ENCODE peak calls at places on chromosomes 3 and 15, in four cellular contexts. Y, S, O and D are unnamed samples.

GRCh38 chr3:182979103-182979697 is 1.1 kb downstream of the DCUN1D1 start:
- DNase-seq in O (no peak), Y (peak), S (no peak), D (no peak)

GRCh38 chr3:13891492-13892073 is 11.7 kb upstream of the WNT7A start:
- DNase-seq in S (peak), Y (peak), O (no peak), D (no peak)

GRCh38 chr15:60399931-60400330 is 2.1 kb upstream of the ANXA2 start:
- DNase-seq in O (no peak), Y (no peak), S (no peak), D (no peak)

GRCh38 chr15:99115300-99116215 is 10.7 kb downstream of the SYNM start:
- DNase-seq in S (no peak), Y (no peak), O (no peak), D (no peak)

GRCh38 chr3:42094128-42094527 is 3.0 kb downstream of the TRAK1 start:
- DNase-seq in O (no peak), Y (no peak), S (no peak), D (no peak)

GRCh38 chr3:102354818-102355515 is 79.8 kb upstream of the ZPLD1 start:
- DNase-seq in Y (no peak), O (no peak), S (peak), D (no peak)

GRCh38 chr15:82146990-82147461 is 101.2 kb upstream of the MEX3B start:
- DNase-seq in S (peak), O (no peak), Y (no peak), D (no peak)

GRCh38 chr3:194604837-194605236 is 28.4 kb downstream of the TMEM44 start:
- DNase-seq in Y (peak), O (no peak), S (no peak), D (no peak)

GRCh38 chr15:76968310-76968709 is 26.6 kb upstream of the PSTPIP1 start:
- DNase-seq in S (peak), Y (no peak), O (no peak), D (no peak)

GRCh38 chr3:27675287-27675686 is 46.8 kb downstream of the EOMES start:
- DNase-seq in S (no peak), O (no peak), Y (no peak), D (no peak)

GRCh38 chr15:80140909-80141308 is 11.9 kb upstream of the FAH start:
- DNase-seq in S (no peak), Y (no peak), O (no peak), D (no peak)

GRCh38 chr3:174538116-174538515 is 321.0 kb upstream of the NAALADL2 start:
- DNase-seq in S (no peak), Y (no peak), O (no peak), D (no peak)

GRCh38 chr15:29613951-29614382 is 208.3 kb downstream of the TJP1 start:
- DNase-seq in Y (no peak), O (no peak), S (peak), D (peak)

GRCh38 chr3:11956781-11957180 is 47.4 kb upstream of the SYN2 start:
- DNase-seq in Y (no peak), O (no peak), S (no peak), D (no peak)

GRCh38 chr3:59127071-59127470 is 77.2 kb upstream of the CFAP20DC start:
- DNase-seq in O (no peak), Y (no peak), S (no peak), D (no peak)

GRCh38 chr15:81336568-81336967 is 12.6 kb upstream of the STARD5 start:
- DNase-seq in Y (peak), S (peak), O (no peak), D (no peak)

GRCh38 chr3:196666001-196666867 is 26.7 kb downstream of the NRROS start:
- DNase-seq in Y (peak), O (no peak), S (peak), D (peak)